ENCODE peak calls at places on chromosomes 4 and X, in eight cellular contexts. Y is NCI-H774; P is choroid plexus epithelial cell; M is CD4-positive, alpha-beta T cell; I is amygdala; J is NAMALWA; F is substantia nigra; W is naive thymus-derived CD4-positive, alpha-beta T cell. R is an unnamed sample.
A peak's percentile ranks its signal among the peaks of the same experiment; 100 is the strongest.

GRCh38 chr4:106609917-106610316 is 241.3 kb upstream of the GIMD1 start:
- DNase-seq in I (no peak), Y (no peak), F (no peak), J (no peak), M (no peak), P (no peak), W (no peak), R (no peak)

GRCh38 chr4:113901994-113902787 is 77.3 kb downstream of the ARSJ start:
- DNase-seq in J (no peak), I (no peak), Y (no peak), P (no peak), W (peak; percentile 29), M (peak; percentile 70), F (no peak), R (no peak)

GRCh38 chr4:133856736-133857355 is 344.7 kb downstream of the PABPC4L start:
- DNase-seq in I (no peak), P (no peak), Y (no peak), M (no peak), J (no peak), W (no peak), F (no peak), R (no peak)

GRCh38 chr4:83255584-83255983 is 29.0 kb downstream of the COQ2 start:
- DNase-seq in W (no peak), Y (no peak), P (peak; percentile 89), I (no peak), M (no peak), F (no peak), J (no peak), R (peak; percentile 69)

GRCh38 chr4:158172196-158172557 is 648 bp downstream of the GASK1B start:
- DNase-seq in M (no peak), Y (no peak), W (no peak), P (peak; percentile 73), F (no peak), I (no peak), J (no peak), R (peak; percentile 46)

GRCh38 chrX:38166478-38167083 is 54.1 kb downstream of the SRPX start:
- DNase-seq in I (no peak), F (no peak), W (no peak), P (peak; percentile 50), M (peak; percentile 1), J (peak; percentile 46), Y (no peak), R (peak; percentile 52)

GRCh38 chrX:3295731-3296130 is 50.7 kb downstream of the MXRA5 start:
- DNase-seq in W (no peak), Y (no peak), F (no peak), J (peak; percentile 30), M (no peak), I (no peak), P (peak; percentile 13), R (peak; percentile 51)

GRCh38 chr4:7206856-7207567 is 14.7 kb downstream of the SORCS2 start:
- DNase-seq in M (no peak), F (peak; percentile 63), W (no peak), Y (no peak), J (no peak), P (peak; percentile 88), I (peak; percentile 30), R (peak; percentile 88)

GRCh38 chrX:102712216-102712966 is at the start of gene GPRASP2:
- DNase-seq in F (peak; percentile 14), Y (no peak), W (no peak), M (no peak), I (no peak), P (no peak), J (no peak), R (peak; percentile 28)

GRCh38 chr4:149292422-149293055 is 523.1 kb downstream of the IQCM start:
- DNase-seq in I (no peak), M (no peak), P (no peak), W (no peak), J (no peak), F (no peak), Y (no peak), R (no peak)

GRCh38 chrX:118948270-118948669 is 26.1 kb upstream of the LONRF3 start:
- DNase-seq in Y (no peak), M (no peak), F (no peak), P (no peak), W (no peak), I (no peak), J (no peak), R (no peak)

GRCh38 chr4:1011022-1011694 is at the start of gene FGFRL1:
- DNase-seq in J (peak; percentile 85), P (peak; percentile 87), W (peak; percentile 87), F (peak; percentile 63), Y (peak; percentile 36), M (peak; percentile 92), I (no peak), R (peak; percentile 89)

GRCh38 chr4:77959566-77960338 is 97.1 kb downstream of the MRPL1 start:
- DNase-seq in J (peak; percentile 63), F (no peak), P (peak; percentile 76), Y (peak; percentile 77), W (no peak), I (no peak), M (no peak), R (peak; percentile 54)

GRCh38 chrX:54208531-54208930 is 25.5 kb upstream of the FAM120C start:
- DNase-seq in I (no peak), F (no peak), J (no peak), P (peak; percentile 42), M (no peak), Y (no peak), W (no peak), R (peak; percentile 6)

GRCh38 chr4:88027611-88028608 is 20.5 kb downstream of the PKD2 start:
- DNase-seq in P (peak; percentile 92), J (no peak), Y (no peak), I (no peak), F (no peak), W (no peak), M (no peak), R (peak; percentile 73)

GRCh38 chr4:3276961-3277360 is 15.9 kb upstream of the RGS12 start:
- DNase-seq in F (peak; percentile 33), I (no peak), P (peak; percentile 22), W (no peak), Y (no peak), J (no peak), M (no peak), R (no peak)

GRCh38 chrX:120308959-120309872 is 2.0 kb downstream of the TMEM255A start:
- DNase-seq in I (peak; percentile 5), J (peak; percentile 83), W (peak; percentile 39), F (peak; percentile 20), M (peak; percentile 65), P (peak; percentile 80), Y (peak; percentile 84), R (peak; percentile 75)

GRCh38 chrX:69158166-69159040 is 6.8 kb downstream of the PJA1 start:
- DNase-seq in Y (no peak), M (peak; percentile 20), W (no peak), J (peak; percentile 72), P (peak; percentile 88), I (no peak), F (no peak), R (peak; percentile 78)

GRCh38 chrX:68894513-68895338 is 65.9 kb downstream of the EFNB1 start:
- DNase-seq in W (peak; percentile 6), Y (peak; percentile 11), M (no peak), J (no peak), P (peak; percentile 38), F (no peak), I (peak; percentile 62), R (peak; percentile 47)

GRCh38 chr4:110532901-110533589 is 57.1 kb downstream of the ENPEP start:
- DNase-seq in W (no peak), M (no peak), I (no peak), P (no peak), F (no peak), Y (no peak), J (no peak), R (no peak)

GRCh38 chr4:189090174-189090814 is 850.4 kb upstream of the FRG1 start:
- DNase-seq in P (peak; percentile 1), Y (no peak), J (peak; percentile 20), W (no peak), M (no peak), I (no peak), F (no peak), R (peak; percentile 50)

GRCh38 chrX:47649781-47650163 is 591 bp downstream of the ELK1 start:
- DNase-seq in M (no peak), W (no peak), I (no peak), Y (no peak), P (no peak), F (no peak), J (no peak), R (no peak)

GRCh38 chrX:107629533-107629909 is 1.2 kb downstream of the PRPS1 start:
- DNase-seq in P (peak; percentile 53), J (peak; percentile 55), M (no peak), F (no peak), I (no peak), W (no peak), Y (no peak), R (peak; percentile 29)

GRCh38 chrX:12975999-12976558 is 1.2 kb downstream of the TMSB4X start:
- DNase-seq in M (no peak), Y (peak; percentile 8), I (no peak), P (peak; percentile 65), F (no peak), W (no peak), J (peak; percentile 72), R (peak; percentile 46)

GRCh38 chr4:41155194-41155830 is 59.0 kb downstream of the APBB2 start:
- DNase-seq in M (no peak), Y (no peak), P (peak; percentile 92), F (no peak), I (no peak), J (no peak), W (no peak), R (peak; percentile 70)

GRCh38 chrX:10769696-10770619 is 149.6 kb upstream of the MID1 start:
- DNase-seq in J (no peak), W (no peak), I (no peak), M (no peak), P (peak; percentile 62), Y (peak; percentile 19), F (no peak), R (no peak)

GRCh38 chr4:51895816-51896408 is 53.0 kb downstream of the DCUN1D4 start:
- DNase-seq in F (peak; percentile 51), M (peak; percentile 36), I (peak; percentile 9), J (peak; percentile 83), Y (peak; percentile 27), P (peak; percentile 80), W (no peak), R (peak; percentile 68)

GRCh38 chr4:112766422-112766821 is 129.5 kb downstream of the LARP7 start:
- DNase-seq in I (no peak), W (no peak), M (no peak), F (peak; percentile 1), Y (no peak), J (peak; percentile 69), P (peak; percentile 65), R (peak; percentile 36)

GRCh38 chr4:72569719-72570235 is 756 bp upstream of the ADAMTS3 start:
- DNase-seq in M (no peak), W (no peak), J (no peak), F (no peak), P (peak; percentile 37), Y (no peak), I (no peak), R (no peak)

GRCh38 chr4:139768913-139769312 is 103.3 kb downstream of the MGST2 start:
- DNase-seq in W (no peak), Y (no peak), P (peak; percentile 14), I (no peak), J (no peak), F (no peak), M (no peak), R (peak; percentile 29)

GRCh38 chr4:40550900-40551546 is 78.6 kb downstream of the RBM47 start:
- DNase-seq in I (no peak), M (peak; percentile 7), J (peak; percentile 87), F (no peak), P (peak; percentile 72), Y (peak; percentile 62), W (no peak), R (peak; percentile 64)

GRCh38 chr4:53804719-53805118 is 213.4 kb upstream of the LNX1 start:
- DNase-seq in W (no peak), J (peak; percentile 74), F (peak; percentile 27), I (no peak), M (no peak), P (peak; percentile 36), Y (peak; percentile 11), R (peak; percentile 55)